ENCODE peak calls at places on chromosomes 1 and 21, in four cellular contexts. One of them, this sample, is unnamed.

GRCh38 chr1:9233241-9233941 is 1.2 kb upstream of the H6PD start:
- DNase-seq in fibroblast of lung: peak
- DNase-seq in neuronal stem cell: no peak
- DNase-seq in T-helper 2 cell: no peak
- DNase-seq in this sample: peak

GRCh38 chr1:204080163-204080903 is 7.4 kb downstream of the SOX13 start:
- DNase-seq in fibroblast of lung: peak
- DNase-seq in neuronal stem cell: peak
- DNase-seq in T-helper 2 cell: no peak
- DNase-seq in this sample: peak

GRCh38 chr1:61139324-61140055 is 57.1 kb downstream of the NFIA start:
- DNase-seq in fibroblast of lung: peak
- DNase-seq in neuronal stem cell: no peak
- DNase-seq in T-helper 2 cell: no peak
- DNase-seq in this sample: peak

GRCh38 chr1:221149111-221149510 is 269.9 kb downstream of the HLX start:
- DNase-seq in fibroblast of lung: peak
- DNase-seq in neuronal stem cell: no peak
- DNase-seq in T-helper 2 cell: no peak
- DNase-seq in this sample: no peak

GRCh38 chr21:33388188-33388587 is 15.0 kb upstream of the IFNGR2 start:
- DNase-seq in fibroblast of lung: no peak
- DNase-seq in neuronal stem cell: no peak
- DNase-seq in T-helper 2 cell: no peak
- DNase-seq in this sample: no peak

GRCh38 chr1:22030057-22030456 is 22.5 kb upstream of the CDC42 start:
- DNase-seq in fibroblast of lung: no peak
- DNase-seq in neuronal stem cell: no peak
- DNase-seq in T-helper 2 cell: no peak
- DNase-seq in this sample: no peak

GRCh38 chr1:40270152-40270834 is 12.3 kb downstream of the ZMPSTE24 start:
- DNase-seq in fibroblast of lung: no peak
- DNase-seq in neuronal stem cell: no peak
- DNase-seq in T-helper 2 cell: no peak
- DNase-seq in this sample: no peak

GRCh38 chr1:38820860-38821259 is 38.7 kb downstream of the RRAGC start:
- DNase-seq in fibroblast of lung: no peak
- DNase-seq in neuronal stem cell: no peak
- DNase-seq in T-helper 2 cell: no peak
- DNase-seq in this sample: no peak